ENCODE peak calls at places on chromosomes 2 and 18, in nine cellular contexts. One of them, this sample, is unnamed.

GRCh38 chr2:197873293-197873701 is 68.9 kb downstream of the PLCL1 start:
- DNase-seq in cardiac muscle cell: peak
- DNase-seq in skeletal muscle cell: peak
- DNase-seq in adipocyte: peak
- DNase-seq in CD4-positive, CD25-positive, alpha-beta regulatory T cell: no peak
- DNase-seq in heart left ventricle: peak
- DNase-seq in tibial nerve: no peak
- DNase-seq in lung: no peak
- DNase-seq in bronchial epithelial cell: peak
- DNase-seq in this sample: peak

GRCh38 chr2:9107168-9108025 is 99.2 kb upstream of the ASAP2 start:
- DNase-seq in cardiac muscle cell: no peak
- DNase-seq in skeletal muscle cell: no peak
- DNase-seq in adipocyte: no peak
- DNase-seq in CD4-positive, CD25-positive, alpha-beta regulatory T cell: no peak
- DNase-seq in heart left ventricle: no peak
- DNase-seq in tibial nerve: no peak
- DNase-seq in lung: peak
- DNase-seq in bronchial epithelial cell: peak
- DNase-seq in this sample: peak

GRCh38 chr2:235866373-235866772 is 301.8 kb downstream of the GBX2 start:
- DNase-seq in cardiac muscle cell: no peak
- DNase-seq in skeletal muscle cell: no peak
- DNase-seq in adipocyte: no peak
- DNase-seq in CD4-positive, CD25-positive, alpha-beta regulatory T cell: no peak
- DNase-seq in heart left ventricle: no peak
- DNase-seq in tibial nerve: no peak
- DNase-seq in lung: no peak
- DNase-seq in bronchial epithelial cell: no peak
- DNase-seq in this sample: no peak

GRCh38 chr2:132731431-132731830 is 61.4 kb upstream of the LYPD1 start:
- DNase-seq in cardiac muscle cell: no peak
- DNase-seq in skeletal muscle cell: no peak
- DNase-seq in adipocyte: no peak
- DNase-seq in CD4-positive, CD25-positive, alpha-beta regulatory T cell: no peak
- DNase-seq in heart left ventricle: no peak
- DNase-seq in tibial nerve: no peak
- DNase-seq in lung: no peak
- DNase-seq in bronchial epithelial cell: peak
- DNase-seq in this sample: no peak

GRCh38 chr18:46360841-46361240 is 256.7 kb downstream of the HAUS1 start:
- DNase-seq in cardiac muscle cell: no peak
- DNase-seq in skeletal muscle cell: no peak
- DNase-seq in adipocyte: no peak
- DNase-seq in CD4-positive, CD25-positive, alpha-beta regulatory T cell: no peak
- DNase-seq in heart left ventricle: no peak
- DNase-seq in tibial nerve: no peak
- DNase-seq in lung: no peak
- DNase-seq in bronchial epithelial cell: no peak
- DNase-seq in this sample: no peak

GRCh38 chr18:3305354-3305762 is 43.4 kb downstream of the MYL12B start:
- DNase-seq in cardiac muscle cell: no peak
- DNase-seq in skeletal muscle cell: peak
- DNase-seq in adipocyte: peak
- DNase-seq in CD4-positive, CD25-positive, alpha-beta regulatory T cell: peak
- DNase-seq in heart left ventricle: no peak
- DNase-seq in tibial nerve: no peak
- DNase-seq in lung: no peak
- DNase-seq in bronchial epithelial cell: peak
- DNase-seq in this sample: peak

GRCh38 chr2:46915281-46915810 is at the start of gene MCFD2:
- DNase-seq in cardiac muscle cell: no peak
- DNase-seq in skeletal muscle cell: no peak
- DNase-seq in adipocyte: peak
- DNase-seq in CD4-positive, CD25-positive, alpha-beta regulatory T cell: no peak
- DNase-seq in heart left ventricle: peak
- DNase-seq in tibial nerve: no peak
- DNase-seq in lung: peak
- DNase-seq in bronchial epithelial cell: no peak
- DNase-seq in this sample: no peak

GRCh38 chr2:102063360-102063947 is 71.7 kb downstream of the IL1R2 start:
- DNase-seq in cardiac muscle cell: peak
- DNase-seq in skeletal muscle cell: no peak
- DNase-seq in adipocyte: peak
- DNase-seq in CD4-positive, CD25-positive, alpha-beta regulatory T cell: no peak
- DNase-seq in heart left ventricle: peak
- DNase-seq in tibial nerve: no peak
- DNase-seq in lung: peak
- DNase-seq in bronchial epithelial cell: no peak
- DNase-seq in this sample: peak

GRCh38 chr2:24461685-24462084 is 29.4 kb upstream of the NCOA1 start:
- DNase-seq in cardiac muscle cell: no peak
- DNase-seq in skeletal muscle cell: no peak
- DNase-seq in adipocyte: no peak
- DNase-seq in CD4-positive, CD25-positive, alpha-beta regulatory T cell: no peak
- DNase-seq in heart left ventricle: no peak
- DNase-seq in tibial nerve: no peak
- DNase-seq in lung: no peak
- DNase-seq in bronchial epithelial cell: no peak
- DNase-seq in this sample: no peak

GRCh38 chr2:57453929-57454328 is 592.7 kb upstream of the VRK2 start:
- DNase-seq in cardiac muscle cell: no peak
- DNase-seq in skeletal muscle cell: no peak
- DNase-seq in adipocyte: no peak
- DNase-seq in CD4-positive, CD25-positive, alpha-beta regulatory T cell: no peak
- DNase-seq in heart left ventricle: no peak
- DNase-seq in tibial nerve: no peak
- DNase-seq in lung: no peak
- DNase-seq in bronchial epithelial cell: no peak
- DNase-seq in this sample: no peak

GRCh38 chr2:152694161-152694661 is 23.1 kb downstream of the PRPF40A start:
- DNase-seq in cardiac muscle cell: no peak
- DNase-seq in skeletal muscle cell: peak
- DNase-seq in adipocyte: peak
- DNase-seq in CD4-positive, CD25-positive, alpha-beta regulatory T cell: peak
- DNase-seq in heart left ventricle: no peak
- DNase-seq in tibial nerve: no peak
- DNase-seq in lung: no peak
- DNase-seq in bronchial epithelial cell: peak
- DNase-seq in this sample: peak

GRCh38 chr2:134705861-134706586 is 12.8 kb downstream of the TMEM163 start:
- DNase-seq in cardiac muscle cell: no peak
- DNase-seq in skeletal muscle cell: no peak
- DNase-seq in adipocyte: no peak
- DNase-seq in CD4-positive, CD25-positive, alpha-beta regulatory T cell: no peak
- DNase-seq in heart left ventricle: no peak
- DNase-seq in tibial nerve: no peak
- DNase-seq in lung: no peak
- DNase-seq in bronchial epithelial cell: no peak
- DNase-seq in this sample: no peak

GRCh38 chr2:188485496-188485895 is 193.8 kb downstream of the GULP1 start:
- DNase-seq in cardiac muscle cell: no peak
- DNase-seq in skeletal muscle cell: no peak
- DNase-seq in adipocyte: peak
- DNase-seq in CD4-positive, CD25-positive, alpha-beta regulatory T cell: no peak
- DNase-seq in heart left ventricle: no peak
- DNase-seq in tibial nerve: no peak
- DNase-seq in lung: no peak
- DNase-seq in bronchial epithelial cell: peak
- DNase-seq in this sample: no peak

GRCh38 chr2:175626796-175627195 is 375.3 kb downstream of the LNPK start:
- DNase-seq in cardiac muscle cell: no peak
- DNase-seq in skeletal muscle cell: no peak
- DNase-seq in adipocyte: no peak
- DNase-seq in CD4-positive, CD25-positive, alpha-beta regulatory T cell: no peak
- DNase-seq in heart left ventricle: no peak
- DNase-seq in tibial nerve: no peak
- DNase-seq in lung: no peak
- DNase-seq in bronchial epithelial cell: no peak
- DNase-seq in this sample: no peak

GRCh38 chr2:11534078-11534745 is 367 bp downstream of the GREB1 start:
- DNase-seq in cardiac muscle cell: no peak
- DNase-seq in skeletal muscle cell: no peak
- DNase-seq in adipocyte: no peak
- DNase-seq in CD4-positive, CD25-positive, alpha-beta regulatory T cell: no peak
- DNase-seq in heart left ventricle: no peak
- DNase-seq in tibial nerve: no peak
- DNase-seq in lung: no peak
- DNase-seq in bronchial epithelial cell: no peak
- DNase-seq in this sample: no peak
- H3K4me3 ChIP-seq in cardiac muscle cell: no peak
- H3K4me3 ChIP-seq in skeletal muscle cell: no peak
- H3K4me3 ChIP-seq in adipocyte: no peak
- H3K4me3 ChIP-seq in CD4-positive, CD25-positive, alpha-beta regulatory T cell: no peak
- H3K4me3 ChIP-seq in heart left ventricle: no peak
- H3K4me3 ChIP-seq in tibial nerve: no peak
- H3K4me3 ChIP-seq in lung: no peak
- H3K4me3 ChIP-seq in bronchial epithelial cell: no peak
- H3K4me3 ChIP-seq in this sample: no peak

GRCh38 chr18:8619041-8619440 is 9.8 kb downstream of the RAB12 start:
- DNase-seq in cardiac muscle cell: no peak
- DNase-seq in skeletal muscle cell: no peak
- DNase-seq in adipocyte: no peak
- DNase-seq in CD4-positive, CD25-positive, alpha-beta regulatory T cell: no peak
- DNase-seq in heart left ventricle: no peak
- DNase-seq in tibial nerve: no peak
- DNase-seq in lung: no peak
- DNase-seq in bronchial epithelial cell: no peak
- DNase-seq in this sample: no peak

GRCh38 chr18:8617907-8618306 is 8.7 kb downstream of the RAB12 start:
- DNase-seq in cardiac muscle cell: no peak
- DNase-seq in skeletal muscle cell: no peak
- DNase-seq in adipocyte: no peak
- DNase-seq in CD4-positive, CD25-positive, alpha-beta regulatory T cell: no peak
- DNase-seq in heart left ventricle: no peak
- DNase-seq in tibial nerve: no peak
- DNase-seq in lung: no peak
- DNase-seq in bronchial epithelial cell: no peak
- DNase-seq in this sample: no peak

GRCh38 chr18:8619835-8620577 is 10.8 kb downstream of the RAB12 start:
- DNase-seq in cardiac muscle cell: no peak
- DNase-seq in skeletal muscle cell: no peak
- DNase-seq in adipocyte: no peak
- DNase-seq in CD4-positive, CD25-positive, alpha-beta regulatory T cell: no peak
- DNase-seq in heart left ventricle: no peak
- DNase-seq in tibial nerve: no peak
- DNase-seq in lung: no peak
- DNase-seq in bronchial epithelial cell: no peak
- DNase-seq in this sample: no peak

GRCh38 chr18:8623549-8624106 is 14.4 kb downstream of the RAB12 start:
- DNase-seq in cardiac muscle cell: no peak
- DNase-seq in skeletal muscle cell: no peak
- DNase-seq in adipocyte: peak
- DNase-seq in CD4-positive, CD25-positive, alpha-beta regulatory T cell: no peak
- DNase-seq in heart left ventricle: peak
- DNase-seq in tibial nerve: no peak
- DNase-seq in lung: peak
- DNase-seq in bronchial epithelial cell: no peak
- DNase-seq in this sample: no peak

DNA sequence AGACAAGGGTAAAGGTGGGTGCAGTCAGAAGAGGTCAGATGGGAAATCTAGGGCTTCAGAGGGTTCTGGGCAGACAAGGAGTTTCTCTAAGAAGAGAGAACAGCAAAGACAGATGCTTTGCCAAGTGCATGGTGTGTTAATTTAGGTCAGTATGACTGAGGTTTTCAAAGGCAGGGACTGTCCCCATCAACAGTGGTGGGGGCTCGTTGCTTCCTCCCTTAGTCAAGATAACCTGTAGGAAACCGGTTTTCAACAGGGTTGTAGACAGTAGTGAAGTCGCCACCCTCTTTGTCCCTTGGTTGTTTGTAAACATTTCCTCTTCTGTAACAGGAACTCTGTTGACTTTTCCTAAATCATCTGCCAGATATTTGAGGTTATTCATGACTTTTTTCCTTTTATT is 11.6 kb downstream of the RAB12 start:
- DNase-seq in cardiac muscle cell: no peak
- DNase-seq in skeletal muscle cell: no peak
- DNase-seq in adipocyte: no peak
- DNase-seq in CD4-positive, CD25-positive, alpha-beta regulatory T cell: no peak
- DNase-seq in heart left ventricle: no peak
- DNase-seq in tibial nerve: no peak
- DNase-seq in lung: no peak
- DNase-seq in bronchial epithelial cell: no peak
- DNase-seq in this sample: no peak
- H3K4me3 ChIP-seq in cardiac muscle cell: no peak
- H3K4me3 ChIP-seq in skeletal muscle cell: no peak
- H3K4me3 ChIP-seq in adipocyte: no peak
- H3K4me3 ChIP-seq in CD4-positive, CD25-positive, alpha-beta regulatory T cell: no peak
- H3K4me3 ChIP-seq in heart left ventricle: no peak
- H3K4me3 ChIP-seq in tibial nerve: no peak
- H3K4me3 ChIP-seq in lung: no peak
- H3K4me3 ChIP-seq in bronchial epithelial cell: no peak
- H3K4me3 ChIP-seq in this sample: no peak

GRCh38 chr2:231720971-231721640 is 12.8 kb downstream of the PTMA start:
- DNase-seq in cardiac muscle cell: no peak
- DNase-seq in skeletal muscle cell: no peak
- DNase-seq in adipocyte: no peak
- DNase-seq in CD4-positive, CD25-positive, alpha-beta regulatory T cell: no peak
- DNase-seq in heart left ventricle: no peak
- DNase-seq in tibial nerve: no peak
- DNase-seq in lung: no peak
- DNase-seq in bronchial epithelial cell: no peak
- DNase-seq in this sample: no peak

GRCh38 chr2:231718799-231719198 is 10.5 kb downstream of the PTMA start:
- DNase-seq in cardiac muscle cell: no peak
- DNase-seq in skeletal muscle cell: no peak
- DNase-seq in adipocyte: no peak
- DNase-seq in CD4-positive, CD25-positive, alpha-beta regulatory T cell: no peak
- DNase-seq in heart left ventricle: no peak
- DNase-seq in tibial nerve: no peak
- DNase-seq in lung: no peak
- DNase-seq in bronchial epithelial cell: no peak
- DNase-seq in this sample: no peak

GRCh38 chr2:231720292-231720691 is 12.0 kb downstream of the PTMA start:
- DNase-seq in cardiac muscle cell: no peak
- DNase-seq in skeletal muscle cell: no peak
- DNase-seq in adipocyte: no peak
- DNase-seq in CD4-positive, CD25-positive, alpha-beta regulatory T cell: no peak
- DNase-seq in heart left ventricle: no peak
- DNase-seq in tibial nerve: no peak
- DNase-seq in lung: no peak
- DNase-seq in bronchial epithelial cell: no peak
- DNase-seq in this sample: no peak

GRCh38 chr2:231722721-231723307 is 14.5 kb downstream of the PTMA start:
- DNase-seq in cardiac muscle cell: no peak
- DNase-seq in skeletal muscle cell: no peak
- DNase-seq in adipocyte: no peak
- DNase-seq in CD4-positive, CD25-positive, alpha-beta regulatory T cell: no peak
- DNase-seq in heart left ventricle: no peak
- DNase-seq in tibial nerve: no peak
- DNase-seq in lung: no peak
- DNase-seq in bronchial epithelial cell: no peak
- DNase-seq in this sample: no peak

GRCh38 chr2:231721641-231722310 is 13.5 kb downstream of the PTMA start:
- DNase-seq in cardiac muscle cell: no peak
- DNase-seq in skeletal muscle cell: no peak
- DNase-seq in adipocyte: no peak
- DNase-seq in CD4-positive, CD25-positive, alpha-beta regulatory T cell: no peak
- DNase-seq in heart left ventricle: no peak
- DNase-seq in tibial nerve: no peak
- DNase-seq in lung: no peak
- DNase-seq in bronchial epithelial cell: no peak
- DNase-seq in this sample: no peak
- H3K4me3 ChIP-seq in cardiac muscle cell: no peak
- H3K4me3 ChIP-seq in skeletal muscle cell: no peak
- H3K4me3 ChIP-seq in adipocyte: no peak
- H3K4me3 ChIP-seq in CD4-positive, CD25-positive, alpha-beta regulatory T cell: no peak
- H3K4me3 ChIP-seq in heart left ventricle: no peak
- H3K4me3 ChIP-seq in tibial nerve: no peak
- H3K4me3 ChIP-seq in lung: no peak
- H3K4me3 ChIP-seq in bronchial epithelial cell: no peak
- H3K4me3 ChIP-seq in this sample: no peak

GRCh38 chr2:66570471-66570870 is 135.5 kb downstream of the MEIS1 start:
- DNase-seq in cardiac muscle cell: no peak
- DNase-seq in skeletal muscle cell: no peak
- DNase-seq in adipocyte: no peak
- DNase-seq in CD4-positive, CD25-positive, alpha-beta regulatory T cell: no peak
- DNase-seq in heart left ventricle: no peak
- DNase-seq in tibial nerve: no peak
- DNase-seq in lung: no peak
- DNase-seq in bronchial epithelial cell: no peak
- DNase-seq in this sample: no peak
- H3K4me3 ChIP-seq in cardiac muscle cell: no peak
- H3K4me3 ChIP-seq in skeletal muscle cell: no peak
- H3K4me3 ChIP-seq in adipocyte: no peak
- H3K4me3 ChIP-seq in CD4-positive, CD25-positive, alpha-beta regulatory T cell: no peak
- H3K4me3 ChIP-seq in heart left ventricle: no peak
- H3K4me3 ChIP-seq in tibial nerve: no peak
- H3K4me3 ChIP-seq in lung: no peak
- H3K4me3 ChIP-seq in bronchial epithelial cell: no peak
- H3K4me3 ChIP-seq in this sample: no peak